ENCODE peak calls at places on chromosomes 7 and 10, in five cellular contexts. One of them, this sample, is unnamed.

GRCh38 chr7:20504060-20504459 is 111.4 kb upstream of the ABCB5 start:
- DNase-seq in heart right ventricle: no peak
- DNase-seq in ascending aorta: no peak
- DNase-seq in astrocyte of the spinal cord: no peak
- DNase-seq in left ventricle myocardium inferior: no peak
- DNase-seq in this sample: no peak

GRCh38 chr7:140609646-140610045 is 31.0 kb downstream of the DENND2A start:
- DNase-seq in heart right ventricle: no peak
- DNase-seq in ascending aorta: no peak
- DNase-seq in astrocyte of the spinal cord: peak
- DNase-seq in left ventricle myocardium inferior: no peak
- DNase-seq in this sample: no peak

GRCh38 chr7:2909471-2910039 is 65.4 kb upstream of the GNA12 start:
- DNase-seq in heart right ventricle: no peak
- DNase-seq in ascending aorta: no peak
- DNase-seq in astrocyte of the spinal cord: no peak
- DNase-seq in left ventricle myocardium inferior: no peak
- DNase-seq in this sample: no peak

GRCh38 chr7:128676665-128677064 is 4.6 kb downstream of the GARIN1A start:
- DNase-seq in heart right ventricle: no peak
- DNase-seq in ascending aorta: no peak
- DNase-seq in astrocyte of the spinal cord: no peak
- DNase-seq in left ventricle myocardium inferior: no peak
- DNase-seq in this sample: no peak

GRCh38 chr10:46052057-46052790 is 6.2 kb upstream of the MSMB start:
- DNase-seq in heart right ventricle: no peak
- DNase-seq in ascending aorta: no peak
- DNase-seq in astrocyte of the spinal cord: no peak
- DNase-seq in left ventricle myocardium inferior: no peak
- DNase-seq in this sample: no peak

GRCh38 chr10:109912335-109913282 is 10.7 kb downstream of the XPNPEP1 start:
- DNase-seq in heart right ventricle: no peak
- DNase-seq in ascending aorta: no peak
- DNase-seq in astrocyte of the spinal cord: peak
- DNase-seq in left ventricle myocardium inferior: no peak
- DNase-seq in this sample: peak

GRCh38 chr7:73770002-73770859 is at the start of gene CLDN3:
- DNase-seq in heart right ventricle: no peak
- DNase-seq in ascending aorta: no peak
- DNase-seq in astrocyte of the spinal cord: no peak
- DNase-seq in left ventricle myocardium inferior: no peak
- DNase-seq in this sample: peak

GRCh38 chr10:31582365-31583052 is 263.5 kb downstream of the ZEB1 start:
- DNase-seq in heart right ventricle: peak
- DNase-seq in ascending aorta: no peak
- DNase-seq in astrocyte of the spinal cord: peak
- DNase-seq in left ventricle myocardium inferior: no peak
- DNase-seq in this sample: no peak

GRCh38 chr7:149232362-149232761 is 7.1 kb upstream of the ZNF212 start:
- DNase-seq in heart right ventricle: no peak
- DNase-seq in ascending aorta: no peak
- DNase-seq in astrocyte of the spinal cord: no peak
- DNase-seq in left ventricle myocardium inferior: no peak
- DNase-seq in this sample: no peak

GRCh38 chr10:117424171-117424570 is 48.9 kb upstream of the PDZD8 start:
- DNase-seq in heart right ventricle: no peak
- DNase-seq in ascending aorta: no peak
- DNase-seq in astrocyte of the spinal cord: no peak
- DNase-seq in left ventricle myocardium inferior: no peak
- DNase-seq in this sample: no peak

GRCh38 chr7:30595461-30596042 is 874 bp downstream of the GARS1 start:
- DNase-seq in heart right ventricle: no peak
- DNase-seq in ascending aorta: no peak
- DNase-seq in astrocyte of the spinal cord: peak
- DNase-seq in left ventricle myocardium inferior: no peak
- DNase-seq in this sample: no peak

GRCh38 chr7:82325416-82325815 is 118.2 kb downstream of the CACNA2D1 start:
- DNase-seq in heart right ventricle: no peak
- DNase-seq in ascending aorta: no peak
- DNase-seq in astrocyte of the spinal cord: peak
- DNase-seq in left ventricle myocardium inferior: no peak
- DNase-seq in this sample: no peak

GRCh38 chr7:42869131-42870020 is 42.5 kb downstream of the C7orf25 start:
- DNase-seq in heart right ventricle: no peak
- DNase-seq in ascending aorta: no peak
- DNase-seq in astrocyte of the spinal cord: no peak
- DNase-seq in left ventricle myocardium inferior: no peak
- DNase-seq in this sample: peak

GRCh38 chr10:126598009-126598408 is 72.5 kb downstream of the C10orf90 start:
- DNase-seq in heart right ventricle: no peak
- DNase-seq in ascending aorta: no peak
- DNase-seq in astrocyte of the spinal cord: peak
- DNase-seq in left ventricle myocardium inferior: no peak
- DNase-seq in this sample: no peak

GRCh38 chr7:48389977-48390376 is 218.7 kb downstream of the ABCA13 start:
- DNase-seq in heart right ventricle: no peak
- DNase-seq in ascending aorta: no peak
- DNase-seq in astrocyte of the spinal cord: peak
- DNase-seq in left ventricle myocardium inferior: no peak
- DNase-seq in this sample: no peak

GRCh38 chr7:139737221-139738100 is 40.3 kb downstream of the HIPK2 start:
- DNase-seq in heart right ventricle: no peak
- DNase-seq in ascending aorta: no peak
- DNase-seq in astrocyte of the spinal cord: peak
- DNase-seq in left ventricle myocardium inferior: no peak
- DNase-seq in this sample: no peak

GRCh38 chr10:9781681-9782080 is 1236.0 kb upstream of the CELF2 start:
- DNase-seq in heart right ventricle: no peak
- DNase-seq in ascending aorta: no peak
- DNase-seq in astrocyte of the spinal cord: peak
- DNase-seq in left ventricle myocardium inferior: no peak
- DNase-seq in this sample: no peak

GRCh38 chr7:82805527-82805960 is 357.1 kb downstream of the PCLO start:
- DNase-seq in heart right ventricle: no peak
- DNase-seq in ascending aorta: no peak
- DNase-seq in astrocyte of the spinal cord: peak
- DNase-seq in left ventricle myocardium inferior: no peak
- DNase-seq in this sample: no peak

GRCh38 chr7:112449353-112449752 is 907 bp upstream of the IFRD1 start:
- DNase-seq in heart right ventricle: no peak
- DNase-seq in ascending aorta: no peak
- DNase-seq in astrocyte of the spinal cord: peak
- DNase-seq in left ventricle myocardium inferior: no peak
- DNase-seq in this sample: no peak

GRCh38 chr10:124354411-124355382 is 64.0 kb downstream of the OAT start:
- DNase-seq in heart right ventricle: peak
- DNase-seq in ascending aorta: peak
- DNase-seq in astrocyte of the spinal cord: peak
- DNase-seq in left ventricle myocardium inferior: peak
- DNase-seq in this sample: peak

GRCh38 chr10:111323567-111323966 is 246.7 kb downstream of the ADRA2A start:
- DNase-seq in heart right ventricle: no peak
- DNase-seq in ascending aorta: no peak
- DNase-seq in astrocyte of the spinal cord: no peak
- DNase-seq in left ventricle myocardium inferior: no peak
- DNase-seq in this sample: no peak
- TF ChIP-seq CTCF in heart right ventricle: no peak
- TF ChIP-seq CTCF in ascending aorta: no peak
- TF ChIP-seq CTCF in astrocyte of the spinal cord: no peak
- TF ChIP-seq CTCF in left ventricle myocardium inferior: peak
- TF ChIP-seq CTCF in this sample: peak

GRCh38 chr10:8073696-8074416 is 19.4 kb downstream of the GATA3 start:
- DNase-seq in heart right ventricle: no peak
- DNase-seq in ascending aorta: no peak
- DNase-seq in astrocyte of the spinal cord: no peak
- DNase-seq in left ventricle myocardium inferior: no peak
- DNase-seq in this sample: no peak

GRCh38 chr10:8071006-8071405 is 16.5 kb downstream of the GATA3 start:
- DNase-seq in heart right ventricle: no peak
- DNase-seq in ascending aorta: no peak
- DNase-seq in astrocyte of the spinal cord: no peak
- DNase-seq in left ventricle myocardium inferior: no peak
- DNase-seq in this sample: no peak

GRCh38 chr10:8071666-8072065 is 17.2 kb downstream of the GATA3 start:
- DNase-seq in heart right ventricle: no peak
- DNase-seq in ascending aorta: no peak
- DNase-seq in astrocyte of the spinal cord: no peak
- DNase-seq in left ventricle myocardium inferior: no peak
- DNase-seq in this sample: no peak

GRCh38 chr10:8070440-8070839 is 16.0 kb downstream of the GATA3 start:
- DNase-seq in heart right ventricle: no peak
- DNase-seq in ascending aorta: no peak
- DNase-seq in astrocyte of the spinal cord: no peak
- DNase-seq in left ventricle myocardium inferior: no peak
- DNase-seq in this sample: no peak

DNA sequence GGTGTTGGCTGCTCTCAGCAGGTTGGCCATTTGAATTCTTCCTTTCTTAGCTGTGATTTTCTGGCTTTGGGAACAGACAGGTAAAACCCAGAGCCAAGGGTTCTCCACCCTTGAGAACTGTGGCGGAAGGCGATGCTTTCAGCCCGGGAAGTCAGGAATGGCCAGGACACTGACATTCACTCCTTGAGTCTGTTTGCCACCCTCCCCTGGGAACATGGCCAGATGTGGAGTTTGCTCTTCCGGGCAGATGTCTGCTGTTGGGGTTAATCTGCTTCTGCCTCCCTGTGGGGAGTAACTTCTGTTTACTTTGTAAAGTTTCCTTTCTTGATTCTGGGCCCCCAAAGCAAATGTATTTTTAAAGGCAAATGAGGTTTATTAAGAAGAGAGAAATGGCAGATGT is 17.7 kb downstream of the GATA3 start:
- DNase-seq in heart right ventricle: no peak
- DNase-seq in ascending aorta: no peak
- DNase-seq in astrocyte of the spinal cord: no peak
- DNase-seq in left ventricle myocardium inferior: no peak
- DNase-seq in this sample: no peak
- H3K4me3 ChIP-seq in heart right ventricle: no peak
- H3K4me3 ChIP-seq in ascending aorta: no peak
- H3K4me3 ChIP-seq in astrocyte of the spinal cord: no peak
- H3K4me3 ChIP-seq in left ventricle myocardium inferior: no peak
- H3K4me3 ChIP-seq in this sample: no peak

DNA sequence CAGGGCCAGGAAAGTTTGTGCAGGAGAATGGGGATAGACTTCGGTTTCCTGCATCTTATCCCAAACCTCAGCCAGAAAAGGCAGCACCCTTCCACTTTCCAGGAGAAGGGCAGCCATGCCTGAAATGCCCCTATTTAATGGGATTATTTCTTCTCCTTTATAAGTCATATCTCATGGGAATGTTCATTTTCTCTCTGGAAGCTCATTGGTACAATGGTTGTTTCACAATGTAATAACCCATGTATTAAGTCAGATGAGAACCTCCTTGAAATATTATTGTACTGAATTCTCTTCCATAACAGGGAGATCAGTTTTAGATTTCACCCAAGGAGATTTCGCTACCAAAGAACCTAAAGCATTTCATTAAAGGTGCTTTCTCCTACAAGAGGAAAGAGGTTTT is 457.5 kb downstream of the KCNMA1 start:
- DNase-seq in heart right ventricle: no peak
- DNase-seq in ascending aorta: no peak
- DNase-seq in astrocyte of the spinal cord: no peak
- DNase-seq in left ventricle myocardium inferior: no peak
- DNase-seq in this sample: no peak
- TF ChIP-seq CTCF in heart right ventricle: no peak
- TF ChIP-seq CTCF in ascending aorta: no peak
- TF ChIP-seq CTCF in astrocyte of the spinal cord: no peak
- TF ChIP-seq CTCF in left ventricle myocardium inferior: no peak
- TF ChIP-seq CTCF in this sample: no peak

GRCh38 chr7:55555160-55555559 is 17.1 kb downstream of the VOPP1 start:
- DNase-seq in heart right ventricle: no peak
- DNase-seq in ascending aorta: no peak
- DNase-seq in astrocyte of the spinal cord: no peak
- DNase-seq in left ventricle myocardium inferior: no peak
- DNase-seq in this sample: no peak

GRCh38 chr7:55557666-55558188 is 14.6 kb downstream of the VOPP1 start:
- DNase-seq in heart right ventricle: no peak
- DNase-seq in ascending aorta: no peak
- DNase-seq in astrocyte of the spinal cord: no peak
- DNase-seq in left ventricle myocardium inferior: no peak
- DNase-seq in this sample: peak

GRCh38 chr7:55554055-55554454 is 18.2 kb downstream of the VOPP1 start:
- DNase-seq in heart right ventricle: no peak
- DNase-seq in ascending aorta: no peak
- DNase-seq in astrocyte of the spinal cord: no peak
- DNase-seq in left ventricle myocardium inferior: no peak
- DNase-seq in this sample: no peak

GRCh38 chr7:55556492-55556891 is 15.8 kb downstream of the VOPP1 start:
- DNase-seq in heart right ventricle: no peak
- DNase-seq in ascending aorta: no peak
- DNase-seq in astrocyte of the spinal cord: no peak
- DNase-seq in left ventricle myocardium inferior: no peak
- DNase-seq in this sample: no peak

GRCh38 chr7:55556031-55556430 is 16.3 kb downstream of the VOPP1 start:
- DNase-seq in heart right ventricle: no peak
- DNase-seq in ascending aorta: no peak
- DNase-seq in astrocyte of the spinal cord: no peak
- DNase-seq in left ventricle myocardium inferior: no peak
- DNase-seq in this sample: no peak
- H3K4me3 ChIP-seq in heart right ventricle: no peak
- H3K4me3 ChIP-seq in ascending aorta: no peak
- H3K4me3 ChIP-seq in astrocyte of the spinal cord: no peak
- H3K4me3 ChIP-seq in left ventricle myocardium inferior: no peak
- H3K4me3 ChIP-seq in this sample: peak

GRCh38 chr7:27689045-27689877 is 26.6 kb upstream of the HIBADH start:
- DNase-seq in heart right ventricle: no peak
- DNase-seq in ascending aorta: no peak
- DNase-seq in astrocyte of the spinal cord: no peak
- DNase-seq in left ventricle myocardium inferior: no peak
- DNase-seq in this sample: no peak
- TF ChIP-seq CTCF in heart right ventricle: peak
- TF ChIP-seq CTCF in ascending aorta: no peak
- TF ChIP-seq CTCF in astrocyte of the spinal cord: peak
- TF ChIP-seq CTCF in left ventricle myocardium inferior: peak
- TF ChIP-seq CTCF in this sample: peak

DNA sequence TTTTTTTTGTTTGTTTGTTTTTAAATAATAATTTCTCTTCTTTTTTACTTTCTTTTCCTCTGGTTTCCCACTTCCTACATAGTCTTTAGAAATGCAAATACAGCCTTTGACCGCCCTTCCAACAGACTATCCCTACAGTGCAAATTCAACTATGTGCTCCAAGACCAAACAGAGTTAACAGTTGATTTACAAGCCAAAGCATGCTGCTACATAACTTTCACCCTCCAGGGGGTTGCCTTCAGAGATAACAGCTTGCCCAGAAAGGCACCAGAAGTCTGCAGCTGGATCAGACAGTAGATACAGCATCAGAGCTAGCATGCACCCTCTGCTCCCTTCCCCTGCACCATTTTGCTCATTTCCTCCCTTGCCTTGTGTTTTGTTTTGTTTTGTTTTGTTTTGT is 539.0 kb downstream of the ZWINT start:
- DNase-seq in heart right ventricle: no peak
- DNase-seq in ascending aorta: no peak
- DNase-seq in astrocyte of the spinal cord: no peak
- DNase-seq in left ventricle myocardium inferior: no peak
- DNase-seq in this sample: no peak
- H3K4me3 ChIP-seq in heart right ventricle: no peak
- H3K4me3 ChIP-seq in ascending aorta: no peak
- H3K4me3 ChIP-seq in astrocyte of the spinal cord: no peak
- H3K4me3 ChIP-seq in left ventricle myocardium inferior: no peak
- H3K4me3 ChIP-seq in this sample: no peak